ENCODE peak calls at places on chromosomes 5 and 9, in four cellular contexts. One of them, this sample, is unnamed.

GRCh38 chr9:116152941-116153764 is 438 bp upstream of the PAPPA start:
- DNase-seq in heart right ventricle: no peak
- DNase-seq in HCT116: no peak
- DNase-seq in Caco-2: no peak
- DNase-seq in this sample: no peak

GRCh38 chr5:151595411-151595826 is 4.3 kb upstream of the FAT2 start:
- DNase-seq in heart right ventricle: peak; percentile 42
- DNase-seq in HCT116: no peak
- DNase-seq in Caco-2: no peak
- DNase-seq in this sample: no peak

GRCh38 chr5:72498284-72498683 is 8.9 kb downstream of the ZNF366 start:
- DNase-seq in HCT116: no peak
- DNase-seq in Caco-2: no peak
- DNase-seq in heart right ventricle: no peak
- DNase-seq in this sample: no peak

GRCh38 chr9:80059979-80060378 is 488.2 kb downstream of the TLE4 start:
- DNase-seq in HCT116: no peak
- DNase-seq in heart right ventricle: no peak
- DNase-seq in Caco-2: no peak
- DNase-seq in this sample: no peak

GRCh38 chr9:116193636-116194035 is 40.0 kb downstream of the PAPPA start:
- DNase-seq in heart right ventricle: no peak
- DNase-seq in HCT116: no peak
- DNase-seq in Caco-2: no peak
- DNase-seq in this sample: no peak

GRCh38 chr9:133973791-133974630 is 18.1 kb downstream of the VAV2 start:
- DNase-seq in Caco-2: peak; percentile 83
- DNase-seq in heart right ventricle: no peak
- DNase-seq in HCT116: no peak
- DNase-seq in this sample: no peak

GRCh38 chr9:71549023-71549422 is 219.3 kb downstream of the CEMIP2 start:
- DNase-seq in HCT116: no peak
- DNase-seq in heart right ventricle: no peak
- DNase-seq in Caco-2: no peak
- DNase-seq in this sample: no peak

GRCh38 chr5:154829181-154829588 is 21.2 kb downstream of the FAXDC2 start:
- DNase-seq in HCT116: peak; percentile 19
- DNase-seq in heart right ventricle: no peak
- DNase-seq in Caco-2: no peak
- DNase-seq in this sample: no peak

GRCh38 chr9:124810513-124811355 is 33.8 kb downstream of the OLFML2A start:
- DNase-seq in heart right ventricle: no peak
- DNase-seq in HCT116: peak; percentile 74
- DNase-seq in Caco-2: peak; percentile 82
- DNase-seq in this sample: peak; percentile 78

GRCh38 chr5:100505984-100506670 is 29.0 kb upstream of the FAM174A start:
- DNase-seq in HCT116: peak; percentile 31
- DNase-seq in Caco-2: no peak
- DNase-seq in heart right ventricle: no peak
- DNase-seq in this sample: no peak

GRCh38 chr9:88106492-88106891 is 31.8 kb downstream of the SPATA31C2 start:
- DNase-seq in Caco-2: no peak
- DNase-seq in HCT116: peak; percentile 54
- DNase-seq in heart right ventricle: no peak
- DNase-seq in this sample: peak; percentile 20

GRCh38 chr9:136943291-136944093 is 1.0 kb downstream of the FBXW5 start:
- DNase-seq in heart right ventricle: no peak
- DNase-seq in HCT116: no peak
- DNase-seq in Caco-2: peak; percentile 44
- DNase-seq in this sample: no peak

GRCh38 chr5:157331807-157332206 is 65.9 kb downstream of the CYFIP2 start:
- DNase-seq in heart right ventricle: no peak
- DNase-seq in Caco-2: no peak
- DNase-seq in HCT116: no peak
- DNase-seq in this sample: no peak

GRCh38 chr9:2872307-2872940 is 28.5 kb upstream of the PUM3 start:
- DNase-seq in Caco-2: no peak
- DNase-seq in HCT116: peak; percentile 23
- DNase-seq in heart right ventricle: no peak
- DNase-seq in this sample: no peak

GRCh38 chr9:131627326-131627845 is 82.1 kb downstream of the PRRT1B start:
- DNase-seq in heart right ventricle: no peak
- DNase-seq in Caco-2: no peak
- DNase-seq in HCT116: no peak
- DNase-seq in this sample: no peak

GRCh38 chr5:21802869-21803490 is 1050.2 kb downstream of the CDH12 start:
- DNase-seq in Caco-2: no peak
- DNase-seq in HCT116: no peak
- DNase-seq in heart right ventricle: no peak
- DNase-seq in this sample: no peak

GRCh38 chr9:88947581-88948573 is 43.4 kb upstream of the S1PR3 start:
- DNase-seq in heart right ventricle: no peak
- DNase-seq in Caco-2: no peak
- DNase-seq in HCT116: no peak
- DNase-seq in this sample: no peak

GRCh38 chr5:159071382-159071781 is 28.3 kb downstream of the EBF1 start:
- DNase-seq in HCT116: no peak
- DNase-seq in Caco-2: no peak
- DNase-seq in heart right ventricle: no peak
- DNase-seq in this sample: no peak

GRCh38 chr9:85741875-85742629 is at the start of gene AGTPBP1:
- DNase-seq in heart right ventricle: peak; percentile 98
- DNase-seq in Caco-2: peak; percentile 87
- DNase-seq in HCT116: peak; percentile 77
- DNase-seq in this sample: peak; percentile 77

GRCh38 chr5:115209279-115209678 is 39.6 kb upstream of the TRIM36 start:
- DNase-seq in Caco-2: no peak
- DNase-seq in heart right ventricle: no peak
- DNase-seq in HCT116: no peak
- DNase-seq in this sample: no peak

GRCh38 chr9:4494337-4494736 is 4.1 kb downstream of the SLC1A1 start:
- DNase-seq in Caco-2: no peak
- DNase-seq in HCT116: no peak
- DNase-seq in heart right ventricle: no peak
- DNase-seq in this sample: no peak

GRCh38 chr5:133939668-133940067 is 28.8 kb downstream of the C5orf15 start:
- DNase-seq in Caco-2: no peak
- DNase-seq in HCT116: no peak
- DNase-seq in heart right ventricle: no peak
- DNase-seq in this sample: no peak
- H3K4me1 ChIP-seq in Caco-2: peaks cover 22% of the 10 kb centered on the region
- H3K4me1 ChIP-seq in HCT116: no peaks in the 10 kb centered on the region
- H3K4me1 ChIP-seq in heart right ventricle: peaks cover 14% of the 10 kb centered on the region
- H3K4me1 ChIP-seq in this sample: no peaks in the 10 kb centered on the region

DNA sequence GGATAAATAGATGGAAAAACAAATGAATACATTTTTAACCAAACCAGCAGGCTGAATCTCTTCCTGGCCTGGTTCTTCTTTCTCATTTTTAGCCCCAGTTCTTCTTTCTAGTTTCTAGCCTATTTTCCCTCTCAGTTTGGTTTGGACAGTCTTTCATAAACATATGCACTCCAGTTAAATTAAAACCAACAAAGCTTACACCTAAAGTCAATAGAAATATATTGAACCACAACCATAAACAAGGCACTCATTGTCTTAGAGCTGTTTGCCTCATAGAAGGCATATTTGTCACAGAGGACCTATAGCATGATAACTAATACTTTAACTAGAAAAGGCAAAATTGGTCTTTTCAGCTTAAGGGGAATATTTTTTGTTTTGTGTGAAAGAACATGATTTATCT is 638.3 kb downstream of the NR2F1-AS1 start:
- DNase-seq in Caco-2: no peak
- DNase-seq in heart right ventricle: no peak
- DNase-seq in HCT116: no peak
- DNase-seq in this sample: no peak
- H3K4me1 ChIP-seq in Caco-2: no peaks in the 10 kb centered on the region
- H3K4me1 ChIP-seq in heart right ventricle: no peaks in the 10 kb centered on the region
- H3K4me1 ChIP-seq in HCT116: peaks cover 22% of the 10 kb centered on the region
- H3K4me1 ChIP-seq in this sample: no peaks in the 10 kb centered on the region

GRCh38 chr9:127847155-127847463 is 7.3 kb downstream of the ENG start:
- DNase-seq in Caco-2: no peak
- DNase-seq in HCT116: no peak
- DNase-seq in heart right ventricle: no peak
- DNase-seq in this sample: no peak

GRCh38 chr9:127846451-127847154 is 7.9 kb downstream of the ENG start:
- DNase-seq in Caco-2: no peak
- DNase-seq in heart right ventricle: peak; percentile 67
- DNase-seq in HCT116: no peak
- DNase-seq in this sample: no peak

GRCh38 chr9:127847833-127848755 is 6.4 kb downstream of the ENG start:
- DNase-seq in heart right ventricle: no peak
- DNase-seq in HCT116: no peak
- DNase-seq in Caco-2: no peak
- DNase-seq in this sample: no peak

GRCh38 chr9:127848756-127849504 is 5.5 kb downstream of the ENG start:
- DNase-seq in heart right ventricle: no peak
- DNase-seq in Caco-2: no peak
- DNase-seq in HCT116: no peak
- DNase-seq in this sample: no peak

GRCh38 chr9:127844821-127845359 is 9.6 kb downstream of the ENG start:
- DNase-seq in Caco-2: no peak
- DNase-seq in heart right ventricle: peak; percentile 61
- DNase-seq in HCT116: no peak
- DNase-seq in this sample: no peak
- H3K4me1 ChIP-seq in Caco-2: no peaks in the 10 kb centered on the region
- H3K4me1 ChIP-seq in heart right ventricle: peaks cover 97% of the 10 kb centered on the region
- H3K4me1 ChIP-seq in HCT116: no peaks in the 10 kb centered on the region
- H3K4me1 ChIP-seq in this sample: no peaks in the 10 kb centered on the region

DNA sequence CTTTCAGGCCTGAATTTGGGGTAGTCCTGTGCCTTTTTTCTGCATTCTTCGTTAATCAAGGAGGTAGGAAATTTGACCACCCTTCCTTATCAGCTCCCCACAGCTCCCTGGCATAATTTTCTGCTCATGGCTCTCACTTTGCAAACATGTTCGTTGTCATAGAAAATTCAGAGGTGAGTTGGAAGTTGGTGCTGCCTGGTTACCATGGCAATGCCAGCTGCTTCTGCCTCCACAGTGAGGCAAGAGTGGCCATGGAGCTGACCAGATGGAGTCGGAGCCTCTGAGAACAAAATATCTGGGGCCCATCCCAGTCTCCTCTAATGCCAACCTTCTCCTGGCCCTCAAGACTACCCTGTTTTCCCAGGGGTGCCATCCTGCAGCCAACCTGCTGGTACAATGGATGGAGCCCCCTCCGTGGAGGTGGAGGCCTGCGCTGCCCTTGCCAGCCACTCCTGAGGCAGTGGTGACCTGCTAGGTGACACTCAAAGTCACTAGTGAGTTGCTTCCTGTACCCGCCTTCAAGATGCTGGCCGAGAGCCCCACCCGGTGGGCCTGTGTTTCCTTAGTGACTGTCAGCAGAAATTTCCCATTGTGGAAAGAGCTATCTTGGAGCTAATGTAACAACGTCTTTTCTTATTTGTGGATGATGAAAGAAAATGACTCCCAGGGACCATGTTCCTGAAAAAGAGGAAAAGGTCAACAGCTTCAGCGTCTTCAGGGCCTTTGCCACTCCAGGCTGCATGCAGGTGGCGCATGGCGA is 116.8 kb upstream of the BOD1 start:
- DNase-seq in heart right ventricle: no peak
- DNase-seq in Caco-2: no peak
- DNase-seq in HCT116: no peak
- DNase-seq in this sample: no peak
- H3K4me1 ChIP-seq in heart right ventricle: no peaks in the 10 kb centered on the region
- H3K4me1 ChIP-seq in Caco-2: peaks cover 27% of the 10 kb centered on the region
- H3K4me1 ChIP-seq in HCT116: no peaks in the 10 kb centered on the region
- H3K4me1 ChIP-seq in this sample: peaks cover 3% of the 10 kb centered on the region

DNA sequence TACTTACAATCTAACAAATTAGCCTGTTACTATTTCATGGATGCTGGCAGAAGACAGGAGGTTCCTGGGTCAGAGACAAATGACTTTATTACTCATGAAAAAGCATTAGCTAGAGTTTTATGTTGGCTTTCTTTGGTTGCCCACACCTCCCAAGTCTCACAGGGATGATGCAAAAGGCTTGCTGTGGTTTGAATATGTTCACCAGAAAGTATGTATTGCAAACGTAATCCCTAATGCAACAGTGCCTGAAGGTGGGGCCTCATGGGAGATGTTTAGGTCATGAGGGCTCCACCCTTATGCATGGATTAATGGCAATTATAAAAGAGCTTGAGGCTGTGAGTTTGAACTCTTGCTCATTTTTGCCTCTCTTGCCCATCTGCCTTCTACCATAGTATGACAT is 28.5 kb downstream of the DPYSL3 start:
- DNase-seq in HCT116: no peak
- DNase-seq in Caco-2: no peak
- DNase-seq in heart right ventricle: no peak
- DNase-seq in this sample: no peak
- H3K4me1 ChIP-seq in HCT116: no peaks in the 10 kb centered on the region
- H3K4me1 ChIP-seq in Caco-2: no peaks in the 10 kb centered on the region
- H3K4me1 ChIP-seq in heart right ventricle: peaks cover 65% of the 10 kb centered on the region
- H3K4me1 ChIP-seq in this sample: peaks cover 3% of the 10 kb centered on the region

GRCh38 chr9:121744002-121744686 is 92.7 kb downstream of the DAB2IP start:
- DNase-seq in heart right ventricle: peak; percentile 67
- DNase-seq in HCT116: no peak
- DNase-seq in Caco-2: peak; percentile 71
- DNase-seq in this sample: no peak
- H3K4me1 ChIP-seq in heart right ventricle: peaks cover 98% of the 10 kb centered on the region
- H3K4me1 ChIP-seq in HCT116: peaks cover 46% of the 10 kb centered on the region
- H3K4me1 ChIP-seq in Caco-2: peaks cover 26% of the 10 kb centered on the region
- H3K4me1 ChIP-seq in this sample: peaks cover 17% of the 10 kb centered on the region

DNA sequence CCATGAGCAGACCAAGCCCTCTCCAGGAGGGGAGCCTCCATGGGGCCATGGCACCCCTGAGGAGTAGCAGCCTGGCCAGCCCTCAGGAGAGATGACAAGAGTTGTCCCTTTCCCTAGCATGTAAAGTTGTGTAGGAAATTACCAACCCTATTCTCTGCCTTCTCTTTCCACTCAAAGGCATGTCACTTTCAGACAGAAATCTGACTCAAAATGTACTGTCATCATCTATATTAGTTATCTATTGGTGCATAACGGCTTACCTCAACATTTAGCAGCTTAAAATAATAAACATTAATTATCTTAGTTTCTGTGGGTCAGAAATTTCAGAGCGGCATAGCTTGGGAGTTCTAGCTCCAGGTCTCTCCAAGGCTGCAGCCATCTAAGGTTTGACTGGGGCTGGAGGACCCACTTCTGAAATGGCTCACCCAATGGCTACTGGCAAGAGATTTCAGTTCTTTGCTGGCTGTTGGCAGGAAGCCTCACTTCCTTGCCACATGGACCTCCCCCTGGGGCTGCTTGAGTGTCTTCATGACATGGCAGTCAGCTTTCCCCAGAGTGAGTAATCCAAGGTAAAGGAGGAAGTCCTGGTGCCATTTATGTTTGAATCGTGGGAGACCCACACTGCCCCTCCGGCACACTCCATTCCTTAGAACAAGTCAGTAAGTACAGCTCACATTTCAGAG is 632.3 kb downstream of the CCDC171 start:
- DNase-seq in HCT116: no peak
- DNase-seq in Caco-2: no peak
- DNase-seq in heart right ventricle: no peak
- DNase-seq in this sample: no peak
- H3K4me1 ChIP-seq in HCT116: no peaks in the 10 kb centered on the region
- H3K4me1 ChIP-seq in Caco-2: no peaks in the 10 kb centered on the region
- H3K4me1 ChIP-seq in heart right ventricle: peaks cover 15% of the 10 kb centered on the region
- H3K4me1 ChIP-seq in this sample: no peaks in the 10 kb centered on the region

This sample was measured in iPS DF 6.9.